ENCODE peak calls at places on chromosomes 6 and 20, in seven cellular contexts. F is K562; V is naive thymus-derived CD4-positive, alpha-beta T cell; S is Panc1; R is testis; C is right lobe of liver; K is heart right ventricle. Y is an unnamed sample.
A peak's percentile ranks its signal among the peaks of the same experiment; 100 is the strongest.

GRCh38 chr20:53748176-53748575 is 154.5 kb upstream of the ZNF217 start:
- DNase-seq in F (no peak), V (no peak), S (no peak), R (no peak), C (no peak), K (no peak), Y (no peak)

GRCh38 chr6:133741375-133741861 is 147.5 kb upstream of the TCF21 start:
- DNase-seq in F (peak; percentile 17), V (no peak), S (no peak), R (no peak), C (no peak), K (no peak), Y (no peak)

GRCh38 chr6:4805553-4806307 is 29.5 kb downstream of the CDYL start:
- DNase-seq in F (no peak), V (peak; percentile 19), S (peak; percentile 28), R (peak; percentile 82), C (peak; percentile 61), K (peak; percentile 40), Y (peak; percentile 53)

GRCh38 chr6:167647333-167647732 is 179.4 kb upstream of the AFDN start:
- DNase-seq in F (no peak), V (no peak), S (no peak), R (no peak), C (no peak), K (no peak), Y (no peak)

GRCh38 chr20:39878809-39879208 is 810.2 kb downstream of the MAFB start:
- DNase-seq in F (no peak), V (no peak), S (no peak), R (no peak), C (no peak), K (no peak), Y (no peak)

GRCh38 chr20:2559641-2560040 is 23.3 kb downstream of the TMC2 start:
- DNase-seq in F (no peak), V (no peak), S (no peak), R (no peak), C (no peak), K (no peak), Y (no peak)

GRCh38 chr20:20734475-20734948 is 22.1 kb upstream of the RALGAPA2 start:
- DNase-seq in F (no peak), V (peak; percentile 21), S (no peak), R (no peak), C (no peak), K (no peak), Y (no peak)

GRCh38 chr20:1537731-1538058 is 19.8 kb downstream of the SIRPD start:
- DNase-seq in F (no peak), V (no peak), S (no peak), R (peak; percentile 39), C (no peak), K (peak; percentile 23), Y (no peak)

GRCh38 chr20:44029848-44030230 is 115.2 kb downstream of the TOX2 start:
- DNase-seq in F (no peak), V (no peak), S (no peak), R (no peak), C (no peak), K (no peak), Y (no peak)

GRCh38 chr6:109526905-109527628 is 44.0 kb upstream of the ZBTB24 start:
- DNase-seq in F (peak; percentile 80), V (peak; percentile 62), S (peak; percentile 57), R (peak; percentile 65), C (no peak), K (no peak), Y (peak; percentile 63)

GRCh38 chr6:71012871-71013456 is 56.1 kb upstream of the B3GAT2 start:
- DNase-seq in F (peak; percentile 70), V (peak; percentile 24), S (peak; percentile 27), R (peak; percentile 30), C (no peak), K (no peak), Y (peak; percentile 23)

GRCh38 chr6:10404799-10405524 is 9.9 kb downstream of the TFAP2A start:
- DNase-seq in F (peak; percentile 61), V (no peak), S (no peak), R (no peak), C (no peak), K (no peak), Y (no peak)

GRCh38 chr20:23031346-23031745 is 3.8 kb upstream of the SSTR4 start:
- DNase-seq in F (no peak), V (no peak), S (no peak), R (no peak), C (no peak), K (no peak), Y (no peak)

GRCh38 chr20:23032056-23032455 is 3.1 kb upstream of the SSTR4 start:
- DNase-seq in F (no peak), V (no peak), S (no peak), R (no peak), C (no peak), K (no peak), Y (no peak)

GRCh38 chr20:23027721-23028120 is 7.4 kb upstream of the SSTR4 start:
- DNase-seq in F (no peak), V (no peak), S (no peak), R (no peak), C (no peak), K (no peak), Y (no peak)

GRCh38 chr20:23028377-23028776 is 6.7 kb upstream of the SSTR4 start:
- DNase-seq in F (no peak), V (no peak), S (no peak), R (no peak), C (no peak), K (no peak), Y (no peak)

DNA sequence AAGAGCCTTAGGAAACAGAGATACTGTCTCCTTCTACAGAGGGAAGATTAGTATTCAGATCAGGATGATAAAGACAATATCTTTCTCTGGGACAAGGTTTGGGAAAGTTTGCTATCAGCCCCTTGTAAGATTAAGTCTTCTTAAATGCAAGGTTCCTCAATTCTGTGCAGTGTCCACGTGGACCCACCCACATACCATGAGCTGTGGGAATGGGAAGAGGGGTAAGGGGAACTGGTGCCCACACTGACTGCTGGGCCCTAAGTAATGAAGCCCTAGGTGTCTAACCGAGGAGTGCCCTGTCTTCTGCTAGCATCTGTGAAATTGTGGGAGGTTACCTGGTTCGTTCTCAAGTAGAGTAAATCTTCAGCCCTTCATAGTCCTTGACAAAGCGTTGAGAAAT is 5.8 kb upstream of the SSTR4 start:
- DNase-seq in F (no peak), V (no peak), S (no peak), R (no peak), C (no peak), K (no peak), Y (no peak)
- H3K27me3 ChIP-seq in F (no peaks in the 10 kb centered on the region), V (no peaks in the 10 kb centered on the region), S (peaks cover 5% of the 10 kb centered on the region), R (no peaks in the 10 kb centered on the region), C (no peaks in the 10 kb centered on the region), K (peaks cover 18% of the 10 kb centered on the region), Y (no peaks in the 10 kb centered on the region)

GRCh38 chr20:49399329-49399728 is 83.1 kb downstream of the KCNB1 start:
- DNase-seq in F (no peak), V (no peak), S (no peak), R (peak; percentile 63), C (no peak), K (no peak), Y (no peak)

GRCh38 chr20:49396230-49396629 is 86.2 kb downstream of the KCNB1 start:
- DNase-seq in F (no peak), V (no peak), S (no peak), R (no peak), C (no peak), K (no peak), Y (no peak)

GRCh38 chr20:49398401-49399144 is 83.9 kb downstream of the KCNB1 start:
- DNase-seq in F (peak; percentile 13), V (no peak), S (no peak), R (no peak), C (no peak), K (no peak), Y (no peak)

GRCh38 chr20:49395659-49396058 is 86.8 kb downstream of the KCNB1 start:
- DNase-seq in F (no peak), V (no peak), S (no peak), R (no peak), C (no peak), K (no peak), Y (no peak)

GRCh38 chr20:49397525-49397924 is 84.9 kb downstream of the KCNB1 start:
- DNase-seq in F (peak; percentile 39), V (no peak), S (no peak), R (no peak), C (no peak), K (no peak), Y (no peak)
- H3K4me1 ChIP-seq in F (no peaks in the 10 kb centered on the region), V (no peaks in the 10 kb centered on the region), S (peaks cover 5% of the 10 kb centered on the region), R (peaks cover 35% of the 10 kb centered on the region), C (no peaks in the 10 kb centered on the region), K (peaks cover 40% of the 10 kb centered on the region), Y (no peaks in the 10 kb centered on the region)

GRCh38 chr6:30767158-30767943 is 23.0 kb upstream of the IER3 start:
- DNase-seq in F (peak; percentile 87), V (no peak), S (no peak), R (no peak), C (no peak), K (no peak), Y (no peak)

GRCh38 chr6:30769853-30770160 is 25.5 kb upstream of the IER3 start:
- DNase-seq in F (no peak), V (no peak), S (no peak), R (no peak), C (no peak), K (no peak), Y (no peak)

GRCh38 chr6:30769088-30769852 is 24.9 kb upstream of the IER3 start:
- DNase-seq in F (peak; percentile 91), V (peak; percentile 61), S (peak; percentile 93), R (no peak), C (no peak), K (no peak), Y (peak; percentile 51)

GRCh38 chr6:30767944-30768301 is 23.6 kb upstream of the IER3 start:
- DNase-seq in F (no peak), V (no peak), S (no peak), R (no peak), C (no peak), K (no peak), Y (no peak)

DNA sequence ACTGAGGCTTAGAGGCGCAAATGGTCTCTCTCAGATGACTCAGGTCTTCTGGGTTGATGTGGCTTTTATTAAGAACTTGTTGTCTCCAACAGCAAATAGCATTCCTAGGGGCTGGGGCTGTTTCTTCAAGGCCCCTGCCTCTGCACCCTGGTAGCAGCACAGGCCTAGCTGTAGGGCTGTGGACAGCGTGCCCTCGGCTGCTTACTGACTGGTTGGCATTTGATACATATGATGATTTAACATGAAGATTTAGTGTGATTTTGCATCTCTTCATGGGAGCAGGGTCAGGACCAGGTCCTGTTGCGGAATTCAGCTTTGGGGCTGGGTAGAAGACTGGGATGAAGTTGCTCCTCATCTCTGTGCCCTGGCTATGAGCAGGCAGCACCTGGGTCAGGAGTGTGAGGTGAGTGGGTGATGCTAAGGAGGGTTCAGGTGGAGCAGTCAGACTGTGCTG is 24.3 kb upstream of the IER3 start:
- DNase-seq in F (no peak), V (no peak), S (no peak), R (no peak), C (no peak), K (no peak), Y (no peak)
- H3K4me3 ChIP-seq in F (no peak overlapping the region), V (peak overlapping the region; percentile 15), S (no peak overlapping the region), R (no peak overlapping the region), C (no peak overlapping the region), K (no peak overlapping the region), Y (no peak overlapping the region)

DNA sequence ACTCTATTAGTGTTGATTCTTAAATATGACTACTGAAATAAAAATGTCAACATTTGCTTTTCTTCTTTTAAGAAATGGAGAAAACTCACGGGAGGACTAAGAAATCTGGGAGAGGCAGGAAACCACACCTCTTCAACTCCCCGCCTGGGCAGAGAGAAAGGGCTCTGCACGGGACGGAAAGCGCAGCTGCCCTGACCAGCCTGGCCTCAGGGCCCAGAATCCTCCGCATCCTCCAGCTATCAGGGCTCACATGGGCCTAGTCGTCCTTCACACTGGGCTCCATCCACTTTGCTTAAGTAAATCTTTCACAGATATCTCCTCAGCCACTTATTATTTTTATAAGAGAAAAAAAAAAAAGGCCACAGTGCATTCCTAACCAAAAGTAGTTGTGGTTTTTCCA is 215.1 kb downstream of the TBXT start:
- DNase-seq in F (no peak), V (no peak), S (no peak), R (no peak), C (no peak), K (no peak), Y (no peak)
- H3K27me3 ChIP-seq in F (no peaks in the 10 kb centered on the region), V (no peaks in the 10 kb centered on the region), S (peaks cover 2% of the 10 kb centered on the region), R (no peaks in the 10 kb centered on the region), C (no peaks in the 10 kb centered on the region), K (peaks cover 6% of the 10 kb centered on the region), Y (no peaks in the 10 kb centered on the region)

Y was measured in BE2C.